ENCODE peak calls at places on chromosomes 13 and 19, in seven cellular contexts. B, H, U, D, A, K and Z are unnamed samples.

GRCh38 chr13:20188649-20189553 is 3.8 kb downstream of the GJB2 start:
- DNase-seq in B (no peak), H (no peak), U (no peak), D (peak; percentile 56), A (no peak), K (peak; percentile 67), Z (peak; percentile 67)

GRCh38 chr13:112711528-112712265 is 21.9 kb downstream of the ATP11A start:
- DNase-seq in B (peak; percentile 91), H (peak; percentile 98), U (peak; percentile 96), D (peak; percentile 74), A (peak; percentile 98), K (peak; percentile 93), Z (peak; percentile 100)

GRCh38 chr13:46663216-46663615 is 110.2 kb downstream of the LRCH1 start:
- DNase-seq in B (no peak), H (no peak), U (no peak), D (no peak), A (peak; percentile 34), K (no peak), Z (peak; percentile 68)

GRCh38 chr13:74210693-74211393 is 76.6 kb upstream of the KLF12 start:
- DNase-seq in B (no peak), H (peak; percentile 98), U (peak; percentile 67), D (no peak), A (peak; percentile 93), K (no peak), Z (no peak)

GRCh38 chr13:82458169-82458568 is 1424.1 kb downstream of the SLITRK1 start:
- DNase-seq in B (no peak), H (no peak), U (no peak), D (no peak), A (no peak), K (no peak), Z (no peak)

GRCh38 chr19:42121666-42122069 is 10.6 kb downstream of the POU2F2 start:
- DNase-seq in B (no peak), H (peak; percentile 88), U (peak; percentile 28), D (no peak), A (peak; percentile 84), K (no peak), Z (peak; percentile 49)

GRCh38 chr13:30255696-30256095 is 51.7 kb downstream of the KATNAL1 start:
- DNase-seq in B (no peak), H (no peak), U (no peak), D (no peak), A (no peak), K (no peak), Z (no peak)

GRCh38 chr19:19259741-19260140 is 13.4 kb downstream of the TM6SF2 start:
- DNase-seq in B (no peak), H (peak; percentile 11), U (no peak), D (peak; percentile 64), A (peak; percentile 32), K (peak; percentile 89), Z (peak; percentile 84)

GRCh38 chr19:19071897-19072296 is 8.1 kb downstream of the SLC25A42 start:
- DNase-seq in B (no peak), H (no peak), U (no peak), D (no peak), A (no peak), K (no peak), Z (no peak)

GRCh38 chr13:36764957-36765356 is 54.1 kb upstream of the RFXAP start:
- DNase-seq in B (no peak), H (no peak), U (peak; percentile 45), D (no peak), A (no peak), K (peak; percentile 36), Z (peak; percentile 86)

GRCh38 chr19:38004505-38005223 is 97.7 kb downstream of the SIPA1L3 start:
- DNase-seq in B (peak; percentile 86), H (peak; percentile 98), U (peak; percentile 71), D (peak; percentile 78), A (peak; percentile 97), K (peak; percentile 93), Z (peak; percentile 98)

GRCh38 chr19:23116802-23117571 is at the start of gene ZNF730:
- DNase-seq in B (peak; percentile 89), H (peak; percentile 68), U (peak; percentile 92), D (peak; percentile 91), A (peak; percentile 85), K (peak; percentile 97), Z (peak; percentile 97)

GRCh38 chr19:3224346-3225325 is at the start of gene CELF5:
- DNase-seq in B (peak; percentile 67), H (no peak), U (no peak), D (peak; percentile 86), A (peak; percentile 32), K (peak; percentile 57), Z (peak; percentile 44)

GRCh38 chr13:98577823-98578285 is 947 bp upstream of the STK24 start:
- DNase-seq in B (peak; percentile 18), H (no peak), U (no peak), D (no peak), A (no peak), K (no peak), Z (no peak)

GRCh38 chr19:45922281-45922680 is 7.7 kb upstream of the NANOS2 start:
- DNase-seq in B (no peak), H (no peak), U (no peak), D (peak; percentile 69), A (peak; percentile 28), K (peak; percentile 84), Z (peak; percentile 91)

GRCh38 chr19:44587863-44588752 is 25.3 kb upstream of the IGSF23 start:
- DNase-seq in B (no peak), H (peak; percentile 96), U (peak; percentile 69), D (no peak), A (peak; percentile 92), K (no peak), Z (peak; percentile 49)

GRCh38 chr13:55214851-55215345 is 1925.8 kb upstream of the PRR20A start:
- DNase-seq in B (peak; percentile 51), H (no peak), U (no peak), D (no peak), A (no peak), K (no peak), Z (no peak)

GRCh38 chr19:55027472-55028337 is 10.4 kb downstream of the GP6 start:
- DNase-seq in B (no peak), H (no peak), U (peak; percentile 75), D (no peak), A (no peak), K (no peak), Z (no peak)

GRCh38 chr19:14505488-14506239 is 9.7 kb upstream of the GIPC1 start:
- DNase-seq in B (no peak), H (peak; percentile 76), U (peak; percentile 95), D (peak; percentile 97), A (peak; percentile 86), K (peak; percentile 90), Z (peak; percentile 83)

GRCh38 chr13:96460571-96460970 is 370.7 kb downstream of the HS6ST3 start:
- DNase-seq in B (no peak), H (no peak), U (no peak), D (no peak), A (no peak), K (no peak), Z (no peak)

GRCh38 chr19:6691342-6691741 is 21.4 kb upstream of the TNFSF14 start:
- DNase-seq in B (no peak), H (no peak), U (no peak), D (no peak), A (no peak), K (no peak), Z (no peak)
- H2AK5ac ChIP-seq in B (no peak overlapping the region), H (no peak overlapping the region), U (no peak overlapping the region), D (no peak overlapping the region), A (no peak overlapping the region), K (no peak overlapping the region), Z (no peak overlapping the region)

GRCh38 chr19:50898018-50898417 is 13.2 kb downstream of the KLK4 start:
- DNase-seq in B (no peak), H (no peak), U (no peak), D (no peak), A (no peak), K (no peak), Z (no peak)

GRCh38 chr19:50897191-50897607 is 14.0 kb downstream of the KLK4 start:
- DNase-seq in B (no peak), H (no peak), U (no peak), D (no peak), A (no peak), K (no peak), Z (no peak)

GRCh38 chr19:50897612-50898011 is 13.6 kb downstream of the KLK4 start:
- DNase-seq in B (no peak), H (no peak), U (no peak), D (no peak), A (no peak), K (no peak), Z (no peak)

GRCh38 chr19:50896591-50897190 is 14.5 kb downstream of the KLK4 start:
- DNase-seq in B (no peak), H (peak; percentile 65), U (peak; percentile 2), D (no peak), A (peak; percentile 1), K (no peak), Z (no peak)

DNA sequence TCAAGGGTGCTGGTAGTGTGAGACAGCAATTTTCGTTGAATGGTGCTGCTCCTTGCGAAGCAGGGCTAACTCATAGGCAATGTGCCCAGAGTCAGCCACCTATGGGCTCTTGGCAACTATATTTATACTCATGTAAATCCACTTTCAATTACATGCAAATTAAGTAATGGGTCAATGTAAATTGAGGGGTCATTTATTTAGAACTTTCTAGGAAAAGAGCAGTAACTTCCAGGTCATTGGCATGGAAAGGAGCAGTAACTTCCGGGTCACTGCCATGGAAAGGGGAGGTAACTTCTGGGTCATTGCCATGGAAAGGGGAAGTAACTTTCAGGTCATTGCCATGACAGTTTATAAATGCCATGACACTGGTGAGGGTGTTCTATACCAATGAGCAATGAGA is 11.6 kb downstream of the KLK4 start:
- DNase-seq in B (no peak), H (no peak), U (no peak), D (no peak), A (no peak), K (no peak), Z (no peak)
- H2AK5ac ChIP-seq in B (no peak overlapping the region), H (no peak overlapping the region), U (no peak overlapping the region), D (no peak overlapping the region), A (no peak overlapping the region), K (no peak overlapping the region), Z (no peak overlapping the region)

DNA sequence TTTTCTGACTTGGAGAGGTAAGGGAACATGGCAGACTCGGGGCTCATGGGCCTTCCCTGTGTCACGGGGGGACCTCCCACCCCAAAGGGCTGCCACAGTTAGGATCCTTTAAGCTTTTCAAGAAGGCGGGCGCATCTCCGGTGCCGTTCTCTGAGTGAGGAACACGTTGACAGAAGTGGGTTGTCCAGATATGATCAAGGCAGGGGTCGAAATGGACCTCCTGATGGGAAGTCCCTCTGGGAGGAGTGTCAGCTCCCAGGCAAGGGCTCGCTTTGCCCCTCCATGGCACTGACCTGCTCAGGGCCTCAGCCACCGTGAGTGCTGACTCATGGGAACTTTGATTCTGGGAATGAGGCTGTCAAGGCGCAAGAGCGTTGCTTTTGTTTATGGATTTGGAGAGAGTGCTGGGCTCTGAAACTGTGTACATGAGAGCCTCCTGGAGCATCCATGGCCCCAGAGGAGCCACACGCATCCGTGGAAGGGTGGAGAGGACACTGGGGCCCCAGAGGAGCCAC is 6.5 kb upstream of the TEX29 start:
- DNase-seq in B (no peak), H (no peak), U (no peak), D (no peak), A (no peak), K (no peak), Z (no peak)
- H2AK5ac ChIP-seq in B (peak overlapping the region; percentile 52), H (no peak overlapping the region), U (no peak overlapping the region), D (no peak overlapping the region), A (no peak overlapping the region), K (no peak overlapping the region), Z (no peak overlapping the region)

GRCh38 chr19:31629936-31630335 is 280.7 kb upstream of the TSHZ3 start:
- DNase-seq in B (no peak), H (no peak), U (no peak), D (no peak), A (no peak), K (no peak), Z (no peak)

GRCh38 chr19:31627824-31628223 is 278.6 kb upstream of the TSHZ3 start:
- DNase-seq in B (no peak), H (no peak), U (no peak), D (no peak), A (no peak), K (no peak), Z (no peak)

GRCh38 chr19:31633014-31633413 is 283.8 kb upstream of the TSHZ3 start:
- DNase-seq in B (no peak), H (no peak), U (no peak), D (no peak), A (no peak), K (no peak), Z (no peak)
- H2AK5ac ChIP-seq in B (no peak overlapping the region), H (no peak overlapping the region), U (no peak overlapping the region), D (no peak overlapping the region), A (no peak overlapping the region), K (no peak overlapping the region), Z (no peak overlapping the region)